ENCODE peak calls at places on chromosomes 5 and 9, in ten cellular contexts. Q, U, M, L, W, V, S, Z, Y and D are unnamed samples.

GRCh38 chr5:138274189-138274853 is at the start of gene GFRA3:
- DNase-seq in U (no peak), L (no peak), Q (no peak), Z (peak), V (no peak), S (peak), M (no peak), W (peak), Y (no peak), D (no peak)

GRCh38 chr5:53257806-53258373 is 148.3 kb upstream of the MOCS2 start:
- DNase-seq in Z (no peak), M (no peak), Q (no peak), V (no peak), L (no peak), S (no peak), Y (no peak), U (no peak), W (no peak), D (no peak)

GRCh38 chr5:150637245-150638052 is 3.0 kb upstream of the SYNPO start:
- DNase-seq in Q (no peak), Z (no peak), U (no peak), W (no peak), L (no peak), V (peak), M (peak), S (no peak), Y (no peak), D (peak)

GRCh38 chr9:124475158-124475867 is 25.1 kb downstream of the ADGRD2 start:
- DNase-seq in L (no peak), V (no peak), Q (no peak), W (no peak), Y (no peak), S (no peak), Z (no peak), M (no peak), U (no peak), D (peak)

GRCh38 chr9:13278368-13279246 is 885 bp downstream of the MPDZ start:
- DNase-seq in Z (peak), S (no peak), Y (peak), W (peak), L (peak), Q (peak), M (peak), V (peak), U (peak), D (peak)

GRCh38 chr9:34998266-34998665 is 8.7 kb downstream of the DNAJB5 start:
- DNase-seq in V (no peak), M (no peak), L (no peak), S (no peak), Q (no peak), W (no peak), Z (no peak), U (no peak), Y (no peak), D (no peak)

GRCh38 chr5:126016256-126016655 is 407.0 kb upstream of the GRAMD2B start:
- DNase-seq in U (no peak), W (no peak), Y (no peak), S (no peak), Z (no peak), L (no peak), M (no peak), Q (no peak), V (no peak), D (no peak)

GRCh38 chr9:89813482-89813881 is 208.7 kb downstream of the GADD45G start:
- DNase-seq in Q (no peak), U (no peak), S (no peak), L (no peak), M (no peak), W (no peak), Z (no peak), V (no peak), Y (no peak), D (no peak)

GRCh38 chr5:151880304-151880703 is 44.3 kb downstream of the GLRA1 start:
- DNase-seq in V (no peak), L (no peak), Z (no peak), U (no peak), M (no peak), W (no peak), Y (no peak), S (no peak), Q (no peak), D (no peak)

GRCh38 chr5:33049845-33050244 is 338.7 kb downstream of the NPR3 start:
- DNase-seq in W (no peak), Q (no peak), M (no peak), Z (no peak), Y (no peak), L (no peak), U (no peak), S (no peak), V (peak), D (no peak)

GRCh38 chr9:132383462-132383883 is 23.2 kb downstream of the TTF1 start:
- DNase-seq in S (no peak), Q (no peak), W (no peak), Z (no peak), L (no peak), U (peak), V (no peak), M (no peak), Y (peak), D (no peak)

DNA sequence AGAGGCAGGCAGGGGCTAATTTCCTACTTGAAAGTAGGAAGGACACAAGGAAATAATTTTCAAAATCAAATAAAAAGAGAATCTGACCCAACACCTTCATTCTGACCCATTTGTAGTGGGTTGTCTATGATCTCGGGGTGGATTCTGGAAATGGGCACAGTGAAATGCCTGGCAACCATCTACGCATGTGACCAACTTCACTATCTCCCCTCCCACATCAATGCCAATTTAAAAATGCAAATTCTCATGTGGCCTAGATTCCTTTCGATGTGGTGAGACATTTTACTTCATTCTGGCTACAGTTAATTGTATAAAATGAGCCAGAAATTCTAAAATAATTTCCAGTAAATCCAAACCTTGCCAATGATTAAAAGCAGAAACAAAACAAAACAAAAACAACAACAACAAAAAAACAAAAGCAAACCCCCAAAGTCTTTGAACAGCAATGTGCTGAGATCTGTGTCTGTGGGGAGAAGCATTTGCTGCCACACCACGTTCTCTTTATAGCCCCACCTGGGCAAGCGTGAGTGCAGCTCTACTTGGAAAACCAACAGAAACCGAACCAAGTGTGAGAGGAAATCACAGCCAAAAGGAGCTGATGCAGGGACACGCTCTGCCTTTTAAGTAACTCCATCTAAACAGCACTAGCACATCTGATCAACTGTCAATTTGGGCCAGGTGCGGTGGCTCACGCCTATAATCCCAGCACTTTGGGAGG is 59.0 kb downstream of the USP20 start:
- DNase-seq in V (no peak), U (peak), M (no peak), Q (no peak), W (no peak), L (no peak), Y (no peak), S (no peak), Z (no peak), D (no peak)
- TF ChIP-seq POLR2AphosphoS5 in V (no peak), U (no peak), M (no peak), Q (no peak), W (no peak), L (no peak), Y (no peak), S (no peak), Z (no peak), D (no peak)

GRCh38 chr5:141512390-141513020 is 23.6 kb downstream of the PCDHGC5 start:
- DNase-seq in Y (peak), Q (peak), L (peak), V (peak), W (peak), Z (peak), U (peak), M (peak), S (no peak), D (peak)

GRCh38 chr5:141513627-141514329 is 24.9 kb downstream of the PCDHGC5 start:
- DNase-seq in Y (peak), L (peak), U (peak), S (no peak), Q (peak), M (no peak), W (peak), V (no peak), Z (no peak), D (peak)

GRCh38 chr5:141514330-141515111 is 25.6 kb downstream of the PCDHGC5 start:
- DNase-seq in Y (no peak), U (no peak), L (no peak), M (no peak), Q (peak), Z (no peak), S (no peak), V (no peak), W (no peak), D (no peak)

GRCh38 chr5:141511771-141512325 is 23.0 kb downstream of the PCDHGC5 start:
- DNase-seq in Z (peak), M (no peak), S (no peak), W (no peak), L (no peak), Y (no peak), Q (no peak), V (no peak), U (no peak), D (no peak)

DNA sequence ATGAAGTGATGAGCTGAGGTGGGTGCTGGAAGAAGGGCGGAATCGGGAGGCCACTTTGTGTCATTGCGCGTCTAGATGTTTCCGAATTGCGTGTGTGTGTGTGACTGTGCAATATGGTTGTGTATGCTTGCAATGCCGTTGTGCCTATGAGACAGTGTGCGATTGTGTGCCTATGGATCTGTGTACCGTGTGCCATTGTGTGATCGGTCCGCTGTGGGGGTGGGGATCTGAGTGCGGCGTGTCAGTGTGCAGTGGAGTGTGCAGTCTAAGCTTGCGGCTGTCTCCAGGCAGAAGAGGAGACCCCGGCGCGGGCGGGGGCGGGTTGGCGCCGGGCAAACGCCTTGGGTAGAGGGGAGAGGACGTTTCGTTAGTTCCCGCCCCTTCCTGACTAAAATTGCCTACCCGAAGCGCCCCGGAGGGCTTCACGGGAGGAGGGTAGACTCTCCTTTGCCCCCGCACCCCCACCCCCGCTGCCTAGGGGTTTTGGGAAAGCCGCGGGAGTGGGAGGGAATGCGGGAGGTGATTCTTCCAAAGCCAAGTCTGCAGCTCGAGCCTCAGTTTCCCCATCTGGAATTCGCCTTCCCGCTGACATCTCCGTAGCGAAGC is 24.2 kb downstream of the PCDHGC5 start:
- DNase-seq in Z (no peak), L (no peak), W (no peak), Y (no peak), M (no peak), V (no peak), S (no peak), U (peak), Q (peak), D (peak)
- TF ChIP-seq POLR2A in Z (peak), L (no peak), W (no peak), Y (no peak), M (no peak), V (no peak), S (peak), U (no peak), Q (no peak), D (no peak)

DNA sequence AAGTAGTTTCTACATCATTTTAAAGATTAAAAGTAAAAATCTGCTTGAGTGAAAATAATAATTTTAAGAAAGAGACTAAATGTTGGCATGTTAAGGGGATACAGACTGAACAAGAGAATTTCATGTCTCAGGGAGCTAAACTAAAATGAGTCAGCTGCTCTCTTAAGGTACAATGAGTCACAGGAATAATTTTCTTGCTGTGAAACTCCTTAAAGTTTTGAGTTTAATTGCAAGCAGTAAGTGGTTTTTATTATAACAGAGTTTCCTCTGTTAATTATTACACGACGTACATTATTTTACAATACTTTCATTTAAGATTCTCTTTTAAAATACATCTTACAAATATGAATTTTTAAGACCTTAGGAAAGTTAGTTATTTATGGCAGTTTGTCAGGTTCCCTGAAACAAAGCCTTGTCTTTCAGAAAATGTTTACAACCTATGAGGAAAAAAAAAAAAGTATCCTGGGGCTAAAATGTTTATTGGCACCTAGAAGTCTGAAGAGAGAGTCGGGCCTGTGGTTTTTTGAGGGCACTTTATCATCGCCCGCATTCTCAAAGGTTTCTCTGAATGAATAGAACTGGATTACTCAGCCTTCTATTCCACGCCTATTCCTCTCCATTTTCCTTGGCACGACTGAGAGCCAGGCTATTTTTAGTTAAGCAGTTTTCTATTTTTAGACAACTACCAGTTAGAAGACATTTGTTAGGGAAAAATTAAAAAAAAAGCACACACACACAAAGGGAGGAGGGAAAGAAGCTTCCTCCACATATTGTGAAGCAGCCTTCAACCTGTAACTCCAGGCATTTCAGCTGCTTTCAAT is 97.4 kb downstream of the MEF2C start:
- DNase-seq in U (no peak), M (no peak), Z (no peak), S (no peak), L (no peak), Q (peak), V (no peak), W (peak), Y (peak), D (no peak)
- TF ChIP-seq POLR2AphosphoS5 in U (no peak), M (no peak), Z (no peak), S (no peak), L (peak), Q (no peak), V (no peak), W (peak), Y (no peak), D (peak)

DNA sequence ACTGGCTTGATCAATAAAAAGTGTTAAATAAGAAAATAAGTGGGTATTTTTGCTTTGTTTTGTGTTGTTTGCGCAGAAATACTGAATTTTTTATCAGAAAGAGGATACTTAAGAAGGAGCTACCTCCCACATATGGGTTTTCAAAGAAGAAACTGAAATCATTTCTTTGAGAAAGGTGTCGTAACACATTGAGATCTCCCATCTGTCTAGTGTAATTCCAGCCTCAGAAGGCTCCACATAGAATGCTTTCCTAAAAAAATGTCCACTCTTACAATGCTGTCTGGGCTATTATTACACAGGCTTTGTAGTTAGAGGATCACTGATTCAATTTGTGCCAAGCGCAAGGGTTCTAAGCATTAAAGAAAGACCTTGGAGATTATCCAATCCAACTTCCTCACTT is 226.2 kb downstream of the EPB41L4A start:
- DNase-seq in L (no peak), Q (no peak), Z (no peak), M (no peak), W (no peak), U (no peak), V (no peak), S (no peak), Y (no peak), D (no peak)
- TF ChIP-seq POLR2A in L (no peak), Q (no peak), Z (no peak), M (no peak), W (no peak), U (no peak), V (no peak), S (no peak), Y (no peak), D (no peak)

GRCh38 chr5:172746725-172747124 is 24.3 kb downstream of the DUSP1 start:
- DNase-seq in V (no peak), W (peak), S (no peak), Q (no peak), Y (no peak), L (no peak), M (no peak), Z (no peak), U (no peak), D (no peak)
- TF ChIP-seq POLR2AphosphoS5 in V (no peak), W (peak), S (no peak), Q (no peak), Y (peak), L (no peak), M (no peak), Z (no peak), U (no peak), D (no peak)